ENCODE peak calls at places on chromosomes 16 and 17, in six cellular contexts. One of them, this sample, is unnamed.

GRCh38 chr17:48317732-48318131 is 112.3 kb downstream of the SKAP1 start:
- DNase-seq in psoas muscle: no peak
- DNase-seq in lower leg skin: no peak
- DNase-seq in H7: no peak
- DNase-seq in trophoblast cell: no peak
- DNase-seq in cerebellar nuclear complex: no peak
- DNase-seq in this sample: no peak

GRCh38 chr17:17305282-17305801 is 2.2 kb downstream of the NT5M start:
- DNase-seq in cerebellar nuclear complex: no peak
- DNase-seq in lower leg skin: peak; percentile 18
- DNase-seq in psoas muscle: no peak
- DNase-seq in trophoblast cell: peak; percentile 18
- DNase-seq in H7: peak; percentile 21
- DNase-seq in this sample: peak; percentile 77

GRCh38 chr17:8611135-8611534 is 19.4 kb downstream of the MYH10 start:
- DNase-seq in psoas muscle: no peak
- DNase-seq in trophoblast cell: peak; percentile 74
- DNase-seq in cerebellar nuclear complex: no peak
- DNase-seq in lower leg skin: no peak
- DNase-seq in H7: no peak
- DNase-seq in this sample: no peak

GRCh38 chr17:79985951-79986391 is 49.7 kb downstream of the TBC1D16 start:
- DNase-seq in trophoblast cell: no peak
- DNase-seq in psoas muscle: peak; percentile 36
- DNase-seq in cerebellar nuclear complex: no peak
- DNase-seq in lower leg skin: no peak
- DNase-seq in H7: no peak
- DNase-seq in this sample: no peak

GRCh38 chr16:87765473-87765775 is 362 bp downstream of the KLHDC4 start:
- DNase-seq in lower leg skin: no peak
- DNase-seq in psoas muscle: no peak
- DNase-seq in cerebellar nuclear complex: no peak
- DNase-seq in H7: no peak
- DNase-seq in trophoblast cell: no peak
- DNase-seq in this sample: no peak

GRCh38 chr17:19306160-19307111 is 56.1 kb downstream of the B9D1 start:
- DNase-seq in trophoblast cell: peak; percentile 27
- DNase-seq in psoas muscle: no peak
- DNase-seq in H7: no peak
- DNase-seq in lower leg skin: no peak
- DNase-seq in cerebellar nuclear complex: no peak
- DNase-seq in this sample: peak; percentile 28

GRCh38 chr16:54282202-54282922 is 4.2 kb downstream of the IRX3 start:
- DNase-seq in psoas muscle: peak; percentile 73
- DNase-seq in cerebellar nuclear complex: no peak
- DNase-seq in trophoblast cell: peak; percentile 57
- DNase-seq in lower leg skin: no peak
- DNase-seq in H7: peak; percentile 94
- DNase-seq in this sample: no peak

GRCh38 chr17:74865504-74866197 is 6.0 kb upstream of the GRIN2C start:
- DNase-seq in trophoblast cell: no peak
- DNase-seq in lower leg skin: no peak
- DNase-seq in H7: peak; percentile 79
- DNase-seq in cerebellar nuclear complex: no peak
- DNase-seq in psoas muscle: peak; percentile 45
- DNase-seq in this sample: no peak

GRCh38 chr16:81809567-81809966 is 30.5 kb downstream of the PLCG2 start:
- DNase-seq in H7: no peak
- DNase-seq in cerebellar nuclear complex: no peak
- DNase-seq in lower leg skin: no peak
- DNase-seq in psoas muscle: no peak
- DNase-seq in trophoblast cell: no peak
- DNase-seq in this sample: no peak

GRCh38 chr16:89471225-89471624 is 19.1 kb downstream of the ANKRD11 start:
- DNase-seq in H7: no peak
- DNase-seq in cerebellar nuclear complex: no peak
- DNase-seq in lower leg skin: no peak
- DNase-seq in psoas muscle: peak; percentile 15
- DNase-seq in trophoblast cell: peak; percentile 93
- DNase-seq in this sample: no peak

GRCh38 chr17:36818134-36818825 is 119.0 kb upstream of the LHX1 start:
- DNase-seq in cerebellar nuclear complex: no peak
- DNase-seq in H7: peak; percentile 46
- DNase-seq in lower leg skin: no peak
- DNase-seq in trophoblast cell: no peak
- DNase-seq in psoas muscle: no peak
- DNase-seq in this sample: no peak

GRCh38 chr17:17164676-17165075 is 41.5 kb downstream of the PLD6 start:
- DNase-seq in trophoblast cell: no peak
- DNase-seq in H7: no peak
- DNase-seq in psoas muscle: no peak
- DNase-seq in lower leg skin: no peak
- DNase-seq in cerebellar nuclear complex: no peak
- DNase-seq in this sample: no peak

GRCh38 chr16:28572659-28573510 is 19.2 kb downstream of the SGF29 start:
- DNase-seq in trophoblast cell: no peak
- DNase-seq in cerebellar nuclear complex: no peak
- DNase-seq in lower leg skin: no peak
- DNase-seq in H7: peak; percentile 67
- DNase-seq in psoas muscle: no peak
- DNase-seq in this sample: no peak

GRCh38 chr17:77770331-77771105 is 188.0 kb upstream of the TNRC6C start:
- DNase-seq in trophoblast cell: no peak
- DNase-seq in lower leg skin: no peak
- DNase-seq in cerebellar nuclear complex: no peak
- DNase-seq in psoas muscle: no peak
- DNase-seq in H7: no peak
- DNase-seq in this sample: no peak

GRCh38 chr16:14371778-14372431 is 258.2 kb downstream of the PARN start:
- DNase-seq in lower leg skin: no peak
- DNase-seq in psoas muscle: no peak
- DNase-seq in cerebellar nuclear complex: no peak
- DNase-seq in trophoblast cell: no peak
- DNase-seq in H7: peak; percentile 91
- DNase-seq in this sample: no peak

GRCh38 chr17:31216053-31216751 is 80.8 kb downstream of the OMG start:
- DNase-seq in cerebellar nuclear complex: no peak
- DNase-seq in trophoblast cell: peak; percentile 95
- DNase-seq in H7: peak; percentile 13
- DNase-seq in psoas muscle: no peak
- DNase-seq in lower leg skin: no peak
- DNase-seq in this sample: peak; percentile 29

GRCh38 chr17:58337126-58337599 is 8.6 kb upstream of the TSPOAP1 start:
- DNase-seq in cerebellar nuclear complex: no peak
- DNase-seq in psoas muscle: no peak
- DNase-seq in lower leg skin: no peak
- DNase-seq in H7: peak; percentile 45
- DNase-seq in trophoblast cell: no peak
- DNase-seq in this sample: peak; percentile 73

GRCh38 chr17:44552361-44552760 is 4.9 kb upstream of the FZD2 start:
- DNase-seq in H7: peak; percentile 5
- DNase-seq in psoas muscle: no peak
- DNase-seq in lower leg skin: peak; percentile 33
- DNase-seq in trophoblast cell: no peak
- DNase-seq in cerebellar nuclear complex: no peak
- DNase-seq in this sample: no peak

GRCh38 chr17:17499402-17500145 is 3.4 kb upstream of the RASD1 start:
- DNase-seq in H7: peak; percentile 30
- DNase-seq in cerebellar nuclear complex: no peak
- DNase-seq in lower leg skin: no peak
- DNase-seq in trophoblast cell: no peak
- DNase-seq in psoas muscle: peak; percentile 45
- DNase-seq in this sample: no peak

GRCh38 chr16:51419768-51420167 is 268.7 kb upstream of the SALL1 start:
- DNase-seq in cerebellar nuclear complex: no peak
- DNase-seq in psoas muscle: no peak
- DNase-seq in lower leg skin: no peak
- DNase-seq in trophoblast cell: no peak
- DNase-seq in H7: no peak
- DNase-seq in this sample: no peak

GRCh38 chr17:1375615-1376014 is 24.4 kb downstream of the YWHAE start:
- DNase-seq in trophoblast cell: no peak
- DNase-seq in H7: no peak
- DNase-seq in lower leg skin: no peak
- DNase-seq in psoas muscle: no peak
- DNase-seq in cerebellar nuclear complex: no peak
- DNase-seq in this sample: peak; percentile 43

GRCh38 chr17:49486012-49486641 is 9.0 kb upstream of the NGFR start:
- DNase-seq in psoas muscle: no peak
- DNase-seq in trophoblast cell: no peak
- DNase-seq in lower leg skin: no peak
- DNase-seq in H7: peak; percentile 96
- DNase-seq in cerebellar nuclear complex: no peak
- DNase-seq in this sample: no peak

GRCh38 chr17:64455993-64456885 is 7.3 kb downstream of the MILR1 start:
- DNase-seq in H7: no peak
- DNase-seq in lower leg skin: no peak
- DNase-seq in cerebellar nuclear complex: no peak
- DNase-seq in psoas muscle: no peak
- DNase-seq in trophoblast cell: no peak
- DNase-seq in this sample: peak; percentile 18

This sample was measured in immature natural killer cell.